ENCODE peak calls at places on chromosomes 5 and 9, in four cellular contexts. U is NCI-H1105 treated with DMSO at 0.1 percent for 48 hours; T is activated CD8-positive, alpha-beta memory T cell treated with anti-CD3 and anti-CD28 coated beads for 4 hours; W is T-cell. G is an unnamed sample.

GRCh38 chr9:89234636-89235035 is 56.0 kb upstream of the SHC3 start:
- DNase-seq in W (no peak), T (no peak), U (peak), G (no peak)

GRCh38 chr9:20781086-20781485 is 97.0 kb downstream of the FOCAD start:
- DNase-seq in W (no peak), U (no peak), T (no peak), G (no peak)

GRCh38 chr5:93154551-93154950 is 426.5 kb downstream of the NR2F1-AS1 start:
- DNase-seq in T (no peak), W (no peak), U (no peak), G (no peak)

GRCh38 chr5:103598997-103599556 is 36.5 kb upstream of the NUDT12 start:
- DNase-seq in T (no peak), U (no peak), W (no peak), G (no peak)

GRCh38 chr9:115808108-115808507 is 345.5 kb upstream of the PAPPA start:
- DNase-seq in U (no peak), T (no peak), W (no peak), G (no peak)

GRCh38 chr5:75818661-75819060 is 101.4 kb upstream of the POC5 start:
- DNase-seq in W (no peak), U (no peak), T (no peak), G (no peak)

GRCh38 chr5:5572010-5572982 is 149.8 kb downstream of the ICE1 start:
- DNase-seq in T (no peak), W (no peak), U (no peak), G (no peak)

GRCh38 chr9:104740596-104740995 is 6.9 kb upstream of the NIPSNAP3A start:
- DNase-seq in W (no peak), U (no peak), T (no peak), G (no peak)

G was measured in central memory CD8-positive, alpha-beta T cell.